ENCODE peak calls at places on chromosome 13, in seven cellular contexts. V is breast epithelium, E is GM23338, W is esophagus muscularis mucosa, N is HCT116, H is HepG2, F is K562. Q is an unnamed sample.

GRCh38 chr13:21402586-21403307 is 56.4 kb downstream of the ZDHHC20 start:
- DNase-seq in V (no peak), E (no peak), W (no peak), N (peak; percentile 22), H (peak; percentile 67), F (no peak), Q (no peak)

GRCh38 chr13:44207476-44207875 is 166.1 kb upstream of the SERP2 start:
- DNase-seq in V (no peak), E (no peak), W (peak; percentile 62), N (no peak), H (no peak), F (no peak), Q (no peak)

GRCh38 chr13:42696191-42696590 is 85.2 kb upstream of the FAM216B start:
- DNase-seq in V (no peak), E (no peak), W (no peak), N (no peak), H (no peak), F (no peak), Q (no peak)

GRCh38 chr13:79246575-79246949 is 159.5 kb downstream of the RBM26 start:
- DNase-seq in V (no peak), E (no peak), W (no peak), N (no peak), H (no peak), F (no peak), Q (no peak)

GRCh38 chr13:105638446-105638845 is 897.0 kb downstream of the EFNB2 start:
- DNase-seq in V (no peak), E (no peak), W (no peak), N (no peak), H (no peak), F (no peak), Q (no peak)

GRCh38 chr13:25943081-25943480 is 108.7 kb downstream of the SHISA2 start:
- DNase-seq in V (no peak), E (no peak), W (no peak), N (no peak), H (no peak), F (no peak), Q (no peak)

GRCh38 chr13:28609936-28610335 is 49.0 kb upstream of the POMP start:
- DNase-seq in V (no peak), E (no peak), W (no peak), N (no peak), H (no peak), F (no peak), Q (no peak)

GRCh38 chr13:52195052-52195837 is 35.8 kb upstream of the NEK3 start:
- DNase-seq in V (peak; percentile 78), E (peak; percentile 93), W (peak; percentile 94), N (no peak), H (no peak), F (no peak), Q (peak; percentile 79)

GRCh38 chr13:45055198-45055901 is 65.0 kb upstream of the GTF2F2 start:
- DNase-seq in V (no peak), E (no peak), W (no peak), N (peak; percentile 70), H (no peak), F (no peak), Q (peak; percentile 29)

GRCh38 chr13:34620073-34620858 is 321.8 kb upstream of the NBEA start:
- DNase-seq in V (no peak), E (no peak), W (peak; percentile 53), N (no peak), H (no peak), F (no peak), Q (no peak)

GRCh38 chr13:57629821-57630235 is 1.7 kb upstream of the PCDH17 start:
- DNase-seq in V (peak; percentile 58), E (peak; percentile 99), W (peak; percentile 96), N (no peak), H (no peak), F (peak; percentile 16), Q (peak; percentile 27)

GRCh38 chr13:50735071-50735470 is 108.4 kb downstream of the DLEU7 start:
- DNase-seq in V (no peak), E (no peak), W (no peak), N (no peak), H (no peak), F (no peak), Q (no peak)

GRCh38 chr13:102707465-102707864 is 12.6 kb upstream of the METTL21C start:
- DNase-seq in V (no peak), E (no peak), W (no peak), N (no peak), H (no peak), F (no peak), Q (no peak)

GRCh38 chr13:90717451-90717936 is 630.0 kb upstream of the MIR17HG start:
- DNase-seq in V (no peak), E (peak; percentile 49), W (no peak), N (peak; percentile 22), H (no peak), F (no peak), Q (no peak)

GRCh38 chr13:26599885-26600284 is 42.4 kb downstream of the WASF3 start:
- DNase-seq in V (no peak), E (no peak), W (no peak), N (no peak), H (no peak), F (no peak), Q (no peak)

GRCh38 chr13:58630794-58631193 is 999.2 kb downstream of the PCDH17 start:
- DNase-seq in V (no peak), E (no peak), W (no peak), N (no peak), H (no peak), F (no peak), Q (no peak)

GRCh38 chr13:39637890-39638289 is 17.6 kb upstream of the COG6 start:
- DNase-seq in V (no peak), E (no peak), W (no peak), N (no peak), H (no peak), F (no peak), Q (no peak)

GRCh38 chr13:71632721-71633120 is 234.3 kb downstream of the DACH1 start:
- DNase-seq in V (no peak), E (no peak), W (no peak), N (no peak), H (no peak), F (no peak), Q (no peak)

GRCh38 chr13:50685491-50685890 is 158.0 kb downstream of the DLEU7 start:
- DNase-seq in V (peak; percentile 57), E (peak; percentile 44), W (no peak), N (no peak), H (no peak), F (no peak), Q (peak; percentile 41)

GRCh38 chr13:20993661-20994440 is 67.5 kb downstream of the LATS2 start:
- DNase-seq in V (no peak), E (no peak), W (no peak), N (no peak), H (no peak), F (peak; percentile 59), Q (no peak)

GRCh38 chr13:27712421-27712820 is 79.9 kb upstream of the GSX1 start:
- DNase-seq in V (no peak), E (no peak), W (no peak), N (no peak), H (peak; percentile 36), F (no peak), Q (peak; percentile 16)

GRCh38 chr13:40388617-40389016 is 277.8 kb downstream of the FOXO1 start:
- DNase-seq in V (no peak), E (no peak), W (peak; percentile 85), N (no peak), H (no peak), F (no peak), Q (peak; percentile 64)

DNA sequence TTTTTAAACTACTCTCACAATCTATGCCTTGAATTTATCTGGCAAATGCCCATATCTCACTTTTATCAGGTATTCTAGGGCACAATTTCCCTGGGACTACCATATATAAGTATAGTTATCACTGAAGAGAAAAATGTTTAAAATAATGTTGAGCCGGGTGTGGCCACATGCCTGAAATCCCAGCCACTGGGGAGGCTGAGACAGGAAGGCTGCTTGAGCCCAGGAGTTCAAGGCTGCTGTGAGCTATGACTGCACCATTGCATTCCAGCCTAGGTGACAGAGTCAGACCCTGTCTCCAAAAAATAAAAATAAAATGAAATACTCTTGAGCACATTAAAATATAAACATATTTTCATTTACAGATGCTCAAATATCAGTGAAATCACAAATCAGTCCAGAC is 4.1 kb downstream of the KATNAL1 start:
- DNase-seq in V (no peak), E (no peak), W (no peak), N (no peak), H (no peak), F (no peak), Q (no peak)
- H3K4me1 ChIP-seq in V (no peaks in the 10 kb centered on the region), E (peaks cover 9% of the 10 kb centered on the region), W (peaks cover 77% of the 10 kb centered on the region), N (peaks cover 64% of the 10 kb centered on the region), H (peaks cover 46% of the 10 kb centered on the region), F (peaks cover 11% of the 10 kb centered on the region), Q (peaks cover 11% of the 10 kb centered on the region)

GRCh38 chr13:65959305-65959704 is 1270.8 kb downstream of the PCDH9 start:
- DNase-seq in V (no peak), E (no peak), W (no peak), N (no peak), H (no peak), F (no peak), Q (no peak)
- TF ChIP-seq POLR2AphosphoS5 in V (no peak), E (no peak), W (no peak), N (no peak), H (no peak), F (no peak), Q (no peak)

DNA sequence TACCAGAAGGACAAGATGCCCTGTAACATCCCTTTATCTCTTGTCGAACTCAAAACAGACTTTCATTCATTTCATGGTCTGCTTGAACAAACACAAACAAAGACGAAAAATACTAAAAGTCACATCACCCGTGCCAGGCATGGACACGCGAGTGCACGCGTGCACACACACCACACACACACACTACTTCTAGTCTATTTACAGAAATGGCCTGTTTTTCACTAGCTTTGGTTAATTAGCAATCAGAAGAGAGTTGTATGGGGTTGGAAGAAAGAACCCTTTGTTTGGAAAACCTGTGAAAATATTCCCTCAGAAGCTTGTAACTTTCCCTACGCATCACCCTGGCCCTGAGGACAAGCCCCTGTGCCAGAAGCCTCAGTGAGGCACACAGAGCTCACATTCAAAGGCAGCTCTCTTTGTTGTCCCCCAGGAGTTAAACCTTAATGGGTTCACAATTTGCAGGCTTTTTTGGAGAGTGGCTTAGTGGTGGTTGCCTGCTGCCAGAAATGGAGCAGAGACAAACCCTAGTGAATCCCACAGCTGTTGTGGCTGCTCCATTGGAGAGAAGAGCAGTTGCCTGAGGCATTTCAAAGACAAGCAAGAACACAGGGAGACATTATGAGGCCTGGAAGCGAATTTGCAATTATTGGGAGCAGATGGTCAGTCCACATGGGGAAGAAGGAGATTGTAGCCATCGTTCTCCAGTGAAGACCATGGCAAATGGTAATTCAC is 55.9 kb downstream of the STARD13 start:
- DNase-seq in V (no peak), E (no peak), W (no peak), N (no peak), H (peak; percentile 92), F (no peak), Q (no peak)
- H3K4me1 ChIP-seq in V (no peaks in the 10 kb centered on the region), E (peaks cover 22% of the 10 kb centered on the region), W (peaks cover 72% of the 10 kb centered on the region), N (no peaks in the 10 kb centered on the region), H (peaks cover 58% of the 10 kb centered on the region), F (no peaks in the 10 kb centered on the region), Q (peaks cover 31% of the 10 kb centered on the region)

GRCh38 chr13:61485128-61485765 is 69.6 kb upstream of the PCDH20 start:
- DNase-seq in V (no peak), E (no peak), W (no peak), N (no peak), H (no peak), F (no peak), Q (no peak)

DNA sequence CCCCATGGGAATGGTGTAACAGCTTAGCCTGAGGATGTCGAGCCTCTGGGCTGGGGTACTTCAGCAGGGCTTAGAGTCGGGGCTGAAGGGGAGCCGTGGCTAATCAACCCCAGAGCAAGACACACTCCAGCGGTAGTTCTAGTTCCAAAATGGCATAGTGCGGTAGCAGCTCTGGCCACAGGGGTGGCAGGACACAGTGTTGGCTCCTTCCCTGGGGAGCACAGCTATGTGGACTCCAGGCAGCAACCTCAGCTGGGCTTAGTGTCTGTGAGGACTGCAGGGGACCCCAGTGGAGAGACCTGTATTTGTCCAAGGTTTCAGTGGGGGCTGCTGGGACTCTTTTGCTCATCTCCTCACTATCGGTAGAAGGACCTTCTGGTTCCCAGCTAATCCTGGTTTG is 70.8 kb upstream of the PCDH20 start:
- DNase-seq in V (no peak), E (no peak), W (no peak), N (no peak), H (no peak), F (no peak), Q (no peak)
- TF ChIP-seq POLR2AphosphoS5 in V (no peak), E (no peak), W (no peak), N (no peak), H (no peak), F (no peak), Q (no peak)

Q was measured in transverse colon.